ENCODE peak calls at places on chromosomes 5 and 9, in six cellular contexts. D is fibroblast of lung, L is cardiac muscle cell, S is neural progenitor cell, I is adrenal gland, Z is mesendoderm. K is an unnamed sample. For H3K4me1 and H3K36me3, the result is how much of the 10 kb centered on the place peaks cover.

GRCh38 chr9:130791279-130791894 is 43.7 kb upstream of the ABL1 start:
- DNase-seq in D (no peak), L (no peak), S (peak), I (no peak), Z (no peak), K (no peak)

GRCh38 chr5:112551437-112552018 is 132.5 kb upstream of the EPB41L4A start:
- DNase-seq in D (peak), L (peak), S (peak), I (peak), Z (peak), K (no peak)

GRCh38 chr9:109568568-109569210 is 70.6 kb upstream of the PTPN3 start:
- DNase-seq in D (no peak), L (no peak), S (no peak), I (no peak), Z (no peak), K (no peak)

GRCh38 chr5:6829150-6829784 is 116.0 kb downstream of the TENT4A start:
- DNase-seq in D (no peak), L (no peak), S (no peak), I (no peak), Z (no peak), K (no peak)

GRCh38 chr9:89435315-89435823 is 62.5 kb downstream of the SEMA4D start:
- DNase-seq in D (no peak), L (no peak), S (peak), I (no peak), Z (peak), K (no peak)

GRCh38 chr5:18972244-18972643 is 1015.8 kb downstream of the CDH18 start:
- DNase-seq in D (no peak), L (no peak), S (no peak), I (no peak), Z (no peak), K (no peak)

GRCh38 chr5:131845828-131846227 is 49.0 kb upstream of the FNIP1 start:
- DNase-seq in D (no peak), L (no peak), S (no peak), I (no peak), Z (no peak), K (no peak)

GRCh38 chr5:134732819-134733218 is 5.5 kb upstream of the CAMLG start:
- DNase-seq in D (no peak), L (no peak), S (no peak), I (no peak), Z (no peak), K (no peak)

GRCh38 chr9:75488082-75488713 is 399.9 kb downstream of the OSTF1 start:
- DNase-seq in D (no peak), L (no peak), S (peak), I (no peak), Z (no peak), K (no peak)

GRCh38 chr5:140694276-140694675 is 3.0 kb downstream of the HARS2 start:
- DNase-seq in D (peak), L (no peak), S (no peak), I (no peak), Z (no peak), K (no peak)

GRCh38 chr9:114641974-114642373 is 15.6 kb downstream of the TEX53 start:
- DNase-seq in D (no peak), L (no peak), S (no peak), I (no peak), Z (no peak), K (no peak)

GRCh38 chr5:42848545-42848944 is 36.9 kb upstream of the SELENOP start:
- DNase-seq in D (no peak), L (no peak), S (no peak), I (no peak), Z (no peak), K (no peak)

GRCh38 chr5:120372899-120373298 is 91.2 kb upstream of the PRR16 start:
- DNase-seq in D (no peak), L (no peak), S (no peak), I (no peak), Z (no peak), K (no peak)

GRCh38 chr5:75441560-75441959 is 69.9 kb downstream of the CERT1 start:
- DNase-seq in D (no peak), L (no peak), S (no peak), I (no peak), Z (no peak), K (no peak)

GRCh38 chr5:153802419-153802818 is 236.3 kb downstream of the FAM114A2 start:
- DNase-seq in D (no peak), L (no peak), S (no peak), I (no peak), Z (no peak), K (no peak)

GRCh38 chr9:86924206-86924605 is 23.1 kb downstream of the GAS1 start:
- DNase-seq in D (no peak), L (no peak), S (no peak), I (no peak), Z (no peak), K (no peak)

GRCh38 chr5:1039706-1040260 is 31.2 kb downstream of the NKD2 start:
- DNase-seq in D (no peak), L (no peak), S (no peak), I (no peak), Z (no peak), K (no peak)

GRCh38 chr5:1090538-1090937 is 21.3 kb downstream of the SLC12A7 start:
- DNase-seq in D (peak), L (no peak), S (no peak), I (peak), Z (no peak), K (no peak)

GRCh38 chr9:90016272-90016671 is 411.5 kb downstream of the GADD45G start:
- DNase-seq in D (no peak), L (no peak), S (no peak), I (no peak), Z (peak), K (no peak)

GRCh38 chr5:141524604-141525597 is 36.0 kb downstream of the PCDHGC5 start:
- DNase-seq in D (peak), L (peak), S (peak), I (peak), Z (peak), K (peak)

GRCh38 chr5:139864716-139865483 is 69.3 kb downstream of the PSD2 start:
- DNase-seq in D (no peak), L (no peak), S (no peak), I (no peak), Z (no peak), K (no peak)

GRCh38 chr5:54727874-54728273 is 210.3 kb downstream of the SNX18 start:
- DNase-seq in D (no peak), L (no peak), S (no peak), I (no peak), Z (no peak), K (no peak)

GRCh38 chr5:167813381-167813780 is 478.1 kb upstream of the WWC1 start:
- DNase-seq in D (no peak), L (no peak), S (no peak), I (no peak), Z (no peak), K (no peak)

GRCh38 chr5:72467421-72467820 is 39.8 kb downstream of the ZNF366 start:
- DNase-seq in D (no peak), L (no peak), S (no peak), I (no peak), Z (no peak), K (no peak)
- H3K4me1 ChIP-seq in D (under half), L (under half), S (under half), I (under half), Z (under half), K (under half)

DNA sequence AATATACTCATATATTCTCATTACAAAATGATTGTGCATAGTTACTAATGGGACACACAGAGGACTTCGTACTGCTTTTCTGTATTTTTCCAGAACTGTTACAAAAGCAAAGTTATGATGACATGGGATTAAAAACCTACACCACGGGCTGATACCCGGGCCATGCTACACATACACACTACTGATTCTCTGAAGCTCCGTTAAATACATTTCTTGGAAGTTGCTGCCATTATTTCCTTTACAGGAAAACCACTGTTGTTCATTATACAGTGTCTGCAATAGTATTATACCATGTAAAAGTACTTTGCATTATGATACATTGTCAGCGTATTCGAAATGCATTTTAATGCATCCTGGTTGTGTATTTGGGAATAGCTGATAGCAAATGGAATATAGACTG is 32.5 kb downstream of the EBF1 start:
- DNase-seq in D (no peak), L (no peak), S (no peak), I (no peak), Z (no peak), K (no peak)
- H3K36me3 ChIP-seq in D (under half), L (under half), S (under half), I (under half), Z (under half), K (under half)

GRCh38 chr5:125497651-125498050 is 751.2 kb upstream of the ZNF608 start:
- DNase-seq in D (no peak), L (no peak), S (peak), I (no peak), Z (no peak), K (no peak)
- H3K27ac ChIP-seq in D (no peak), L (no peak), S (no peak), I (no peak), Z (no peak), K (no peak)

GRCh38 chr5:110056580-110057114 is 366.9 kb downstream of the MAN2A1 start:
- DNase-seq in D (no peak), L (no peak), S (no peak), I (no peak), Z (no peak), K (no peak)

GRCh38 chr5:110053824-110054223 is 364.1 kb downstream of the MAN2A1 start:
- DNase-seq in D (no peak), L (no peak), S (no peak), I (no peak), Z (no peak), K (no peak)

GRCh38 chr5:110054240-110054639 is 364.5 kb downstream of the MAN2A1 start:
- DNase-seq in D (peak), L (peak), S (peak), I (peak), Z (peak), K (no peak)

GRCh38 chr5:110053205-110053604 is 363.5 kb downstream of the MAN2A1 start:
- DNase-seq in D (no peak), L (no peak), S (no peak), I (no peak), Z (no peak), K (no peak)

GRCh38 chr5:110055301-110055700 is 365.6 kb downstream of the MAN2A1 start:
- DNase-seq in D (peak), L (no peak), S (no peak), I (no peak), Z (no peak), K (no peak)
- H3K4me1 ChIP-seq in D (under half), L (under half), S (under half), I (under half), Z (under half), K (under half)

GRCh38 chr5:151664694-151665583 is 21.8 kb downstream of the SPARC start:
- DNase-seq in D (peak), L (no peak), S (no peak), I (peak), Z (no peak), K (no peak)
- H3K36me3 ChIP-seq in D (half or more), L (under half), S (under half), I (half or more), Z (under half), K (half or more)

GRCh38 chr9:124251605-124252366 is 6.0 kb upstream of the NEK6 start:
- DNase-seq in D (no peak), L (no peak), S (no peak), I (no peak), Z (peak), K (peak)
- H3K27ac ChIP-seq in D (no peak), L (no peak), S (no peak), I (no peak), Z (no peak), K (peak)

GRCh38 chr9:134333234-134333873 is 7.1 kb downstream of the RXRA start:
- DNase-seq in D (no peak), L (no peak), S (no peak), I (peak), Z (no peak), K (no peak)

GRCh38 chr9:134335490-134336173 is 9.4 kb downstream of the RXRA start:
- DNase-seq in D (no peak), L (no peak), S (no peak), I (peak), Z (no peak), K (no peak)

GRCh38 chr9:134332841-134333233 is 6.6 kb downstream of the RXRA start:
- DNase-seq in D (no peak), L (no peak), S (no peak), I (no peak), Z (no peak), K (no peak)

GRCh38 chr9:134335095-134335489 is 8.8 kb downstream of the RXRA start:
- DNase-seq in D (no peak), L (no peak), S (no peak), I (peak), Z (no peak), K (no peak)

DNA sequence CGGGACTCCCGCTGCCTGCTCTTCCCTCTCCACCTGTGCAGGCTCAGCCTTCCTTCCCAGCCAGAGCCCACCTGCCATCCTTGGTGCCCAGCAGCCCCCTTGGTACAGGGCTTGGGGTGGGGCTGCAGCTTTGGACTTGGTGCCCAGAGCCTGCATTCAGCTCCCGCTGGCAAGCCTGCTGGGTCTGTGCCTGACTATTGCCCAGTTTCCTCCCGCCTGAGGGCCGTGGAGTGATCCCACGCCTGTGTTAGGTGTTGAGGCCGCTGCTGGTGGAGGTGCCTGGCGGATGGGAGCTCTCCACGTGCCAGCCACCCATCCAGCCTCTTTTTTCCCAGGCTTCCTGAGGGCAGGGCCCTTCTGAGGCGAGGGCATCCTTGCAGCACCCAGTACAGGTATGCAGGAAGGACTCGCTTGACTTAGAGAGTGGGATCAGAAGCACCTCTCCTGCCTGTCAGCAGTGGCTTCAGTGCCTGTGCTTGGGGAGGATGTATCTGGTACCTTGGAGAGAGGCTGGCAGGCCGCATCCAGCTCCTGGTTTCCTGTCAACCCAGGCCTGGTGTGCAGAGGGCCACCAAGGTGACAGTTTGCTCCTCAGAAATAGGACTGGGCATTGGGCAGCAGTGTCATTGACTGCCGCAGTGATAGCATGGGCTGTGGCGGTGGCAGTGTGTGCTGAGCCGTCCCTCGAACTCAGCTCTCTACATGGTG is 7.8 kb downstream of the RXRA start:
- DNase-seq in D (no peak), L (peak), S (no peak), I (no peak), Z (no peak), K (no peak)
- H3K4me1 ChIP-seq in D (under half), L (under half), S (under half), I (half or more), Z (under half), K (under half)

GRCh38 chr9:124532897-124533296 is 25.7 kb upstream of the NR5A1 start:
- DNase-seq in D (no peak), L (no peak), S (no peak), I (no peak), Z (no peak), K (no peak)

GRCh38 chr9:124531115-124531514 is 23.9 kb upstream of the NR5A1 start:
- DNase-seq in D (no peak), L (no peak), S (no peak), I (no peak), Z (no peak), K (no peak)

GRCh38 chr9:124526174-124526573 is 19.0 kb upstream of the NR5A1 start:
- DNase-seq in D (no peak), L (no peak), S (no peak), I (peak), Z (no peak), K (no peak)

GRCh38 chr9:124527781-124528180 is 20.6 kb upstream of the NR5A1 start:
- DNase-seq in D (peak), L (no peak), S (no peak), I (peak), Z (no peak), K (no peak)

GRCh38 chr9:124530216-124530615 is 23.0 kb upstream of the NR5A1 start:
- DNase-seq in D (no peak), L (no peak), S (no peak), I (no peak), Z (no peak), K (no peak)
- H3K36me3 ChIP-seq in D (under half), L (under half), S (under half), I (under half), Z (under half), K (under half)

K was measured in SJSA1.